ENCODE peak calls at places on chromosomes 13 and 19, in four cellular contexts. B is A549, K is GM12878, G is HepG2. O is an unnamed sample.

GRCh38 chr13:85508683-85509329 is 290.4 kb downstream of the SLITRK6 start:
- DNase-seq in B (no peak), K (no peak), G (no peak), O (no peak)

GRCh38 chr19:52120286-52120685 is 19.5 kb downstream of the ZNF616 start:
- DNase-seq in K (no peak), B (no peak), G (no peak), O (no peak)

GRCh38 chr19:1524206-1524971 is 512 bp downstream of the PLK5 start:
- DNase-seq in G (no peak), B (no peak), K (no peak), O (peak; percentile 58)

GRCh38 chr13:102440259-102440936 is 38.5 kb upstream of the FGF14 start:
- DNase-seq in G (no peak), B (no peak), K (peak; percentile 52), O (no peak)

GRCh38 chr13:46543307-46543706 is 9.7 kb upstream of the LRCH1 start:
- DNase-seq in G (no peak), K (no peak), B (no peak), O (no peak)

GRCh38 chr13:43180837-43181236 is 157.5 kb downstream of the DNAJC15 start:
- DNase-seq in G (no peak), B (no peak), K (no peak), O (no peak)

GRCh38 chr13:44382635-44383145 is 9.1 kb downstream of the SERP2 start:
- DNase-seq in G (no peak), K (no peak), B (no peak), O (peak; percentile 21)

GRCh38 chr19:39449116-39449797 is 3.9 kb downstream of the SUPT5H start:
- DNase-seq in G (no peak), K (no peak), B (no peak), O (no peak)

GRCh38 chr13:78816592-78816991 is 157.6 kb upstream of the OBI1 start:
- DNase-seq in K (no peak), G (no peak), B (no peak), O (no peak)

GRCh38 chr19:38229585-38230073 is 5.6 kb upstream of the DPF1 start:
- DNase-seq in B (peak; percentile 93), G (peak; percentile 68), K (no peak), O (peak; percentile 97)

DNA sequence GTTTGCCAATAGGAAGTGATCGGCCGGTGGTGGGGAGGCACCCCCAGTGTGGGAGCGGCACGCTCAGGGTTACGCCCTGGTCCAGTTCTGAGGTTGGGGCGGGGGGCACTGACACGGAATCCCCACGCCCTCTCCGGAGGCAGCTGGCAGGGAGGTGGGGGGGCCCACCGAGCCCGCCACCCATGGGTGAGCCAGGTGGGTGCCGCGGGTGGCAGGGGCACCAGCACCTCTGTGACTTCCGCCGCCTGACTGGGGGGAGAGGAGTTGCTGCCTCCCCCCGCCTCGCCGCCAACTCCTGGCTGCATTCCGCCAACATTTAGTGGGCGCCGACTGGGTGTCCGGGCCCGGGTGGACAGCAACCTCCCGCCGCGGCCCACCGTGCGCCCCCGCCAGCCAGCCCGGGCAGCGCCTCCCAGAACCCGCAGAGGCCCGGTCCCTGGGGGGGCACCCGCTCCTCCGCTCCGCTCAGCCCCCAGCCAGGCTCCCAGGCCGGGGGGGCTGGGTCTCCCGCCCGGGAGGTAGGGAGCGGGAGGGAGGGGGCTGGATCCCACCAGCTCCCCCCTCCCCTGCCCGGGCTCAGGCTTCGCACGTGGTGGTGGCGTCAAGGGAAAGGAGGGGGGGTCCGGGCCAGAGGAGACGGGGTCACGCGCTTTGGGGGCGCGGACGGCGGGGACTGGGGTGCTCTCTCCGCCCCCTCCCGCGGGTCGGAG is 2.0 kb downstream of the ZBTB7A start:
- DNase-seq in B (no peak), G (no peak), K (no peak), O (peak; percentile 69)
- TF ChIP-seq CEBPB in B (no peak), G (no peak), K (no peak), O (no peak)

DNA sequence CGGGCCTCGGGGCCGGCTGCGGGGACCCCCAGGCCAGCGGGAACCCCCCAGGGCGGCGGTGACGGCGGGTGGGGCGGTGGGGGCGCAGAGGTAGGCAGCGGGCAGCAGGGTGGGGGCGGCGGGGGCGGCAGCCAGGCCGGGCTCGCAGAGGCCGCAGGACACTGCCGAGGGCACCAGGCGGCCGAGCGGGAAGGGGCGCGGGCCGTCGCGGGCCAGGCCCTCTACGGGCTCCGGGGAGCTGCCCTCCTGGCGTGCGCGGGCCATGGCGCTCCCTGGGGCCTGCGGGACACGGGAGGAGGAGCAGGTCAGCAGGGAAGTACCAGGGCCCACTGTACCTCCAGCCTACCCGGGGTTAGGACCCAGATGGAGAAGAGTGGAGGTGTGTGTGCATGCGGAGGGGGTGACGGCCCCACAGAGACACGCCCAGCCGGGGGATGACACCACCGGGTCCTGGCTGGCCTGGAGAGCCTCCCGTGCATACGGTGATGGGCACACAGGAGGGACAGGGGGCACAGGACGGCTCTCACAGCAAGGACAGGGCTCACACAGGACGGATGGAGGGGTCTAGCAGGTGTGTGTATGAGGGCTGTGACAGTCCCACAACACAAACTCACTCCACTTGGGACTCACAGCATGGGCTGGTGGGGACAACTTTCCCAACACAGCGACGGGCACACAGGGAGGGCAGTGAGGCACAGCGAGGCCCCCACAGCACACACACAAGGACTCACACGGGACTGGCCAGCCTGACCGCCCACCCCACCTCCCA is 2.6 kb downstream of the BBC3 start:
- DNase-seq in K (no peak), G (peak; percentile 69), B (peak; percentile 71), O (peak; percentile 26)
- TF ChIP-seq ESRRA in K (no peak), G (no peak), B (no peak), O (no peak)

GRCh38 chr13:69856331-69856730 is 251.3 kb upstream of the ATXN8OS start:
- DNase-seq in K (no peak), G (no peak), B (no peak), O (no peak)

DNA sequence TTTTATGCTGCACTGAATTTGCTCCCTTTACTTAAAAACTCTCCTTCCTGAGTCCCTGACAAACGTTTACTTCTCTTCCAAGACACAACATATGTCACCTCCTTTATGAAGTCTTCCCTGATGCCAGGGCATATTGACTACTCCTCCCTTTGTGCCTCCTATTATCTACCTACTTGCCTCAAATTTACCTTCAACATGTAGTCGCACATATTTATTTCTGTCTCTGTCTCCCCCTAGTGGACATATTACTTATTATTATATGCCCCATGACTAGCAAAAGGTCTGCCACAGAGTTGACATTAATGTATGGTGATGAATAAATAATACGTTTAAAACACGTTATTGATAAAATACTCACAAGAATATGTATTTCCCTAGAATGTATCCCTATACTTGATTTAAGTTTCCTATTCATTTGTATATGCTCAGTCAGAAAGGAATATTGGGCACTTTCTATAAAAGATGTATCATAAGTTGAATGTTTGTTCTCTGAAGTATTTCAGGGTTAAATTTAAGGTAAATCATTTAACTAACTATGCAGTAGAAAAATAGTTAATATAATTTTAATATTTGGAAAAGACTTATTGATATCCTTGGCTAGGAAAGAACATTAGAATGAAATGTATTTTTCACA is 250.3 kb upstream of the ATXN8OS start:
- DNase-seq in G (peak; percentile 52), K (peak; percentile 19), B (peak; percentile 0), O (peak; percentile 5)
- TF ChIP-seq CEBPB in G (no peak), K (no peak), B (no peak), O (no peak)

GRCh38 chr13:26117620-26118019 is 65.8 kb upstream of the SHISA2 start:
- DNase-seq in B (no peak), G (no peak), K (no peak), O (no peak)

GRCh38 chr13:26111797-26112196 is 60.0 kb upstream of the SHISA2 start:
- DNase-seq in G (no peak), B (no peak), K (no peak), O (no peak)

DNA sequence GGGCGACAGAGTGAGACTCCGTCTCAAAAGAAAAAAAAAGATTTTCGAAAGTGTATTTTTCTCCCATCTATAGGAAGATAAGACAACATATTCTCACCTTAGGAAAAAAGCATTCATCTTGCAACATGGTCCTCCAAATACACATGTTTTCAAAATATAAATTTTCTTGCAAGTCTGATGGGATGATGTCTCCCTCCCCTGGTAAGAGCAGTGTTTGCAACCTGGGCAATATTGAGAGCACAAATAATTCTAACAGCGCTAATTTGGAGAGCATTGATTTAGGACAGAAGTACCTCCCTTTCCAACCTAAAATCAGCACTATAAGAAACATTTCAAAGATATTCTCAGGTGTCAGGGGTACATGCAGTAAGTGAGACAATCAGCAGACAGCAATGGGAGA is 61.0 kb upstream of the SHISA2 start:
- DNase-seq in K (no peak), B (no peak), G (no peak), O (no peak)
- TF ChIP-seq ESRRA in K (no peak), B (no peak), G (no peak), O (no peak)